ENCODE peak calls at places on chromosome 19, in eight cellular contexts. V is lower leg skin, Q is brain microvascular endothelial cell, N is endodermal cell, D is HFF-Myc, Y is AG04450, B is AG09309, C is PC-3. Z is an unnamed sample.

GRCh38 chr19:14536926-14537692 is 7.7 kb downstream of the TECR start:
- DNase-seq in Y (no peak), D (no peak), B (no peak), Q (peak), N (peak), V (peak), C (peak), Z (no peak)

GRCh38 chr19:45051929-45052579 is 13.2 kb downstream of the CLASRP start:
- DNase-seq in Y (no peak), Q (no peak), B (no peak), D (no peak), N (no peak), V (no peak), C (no peak), Z (no peak)

GRCh38 chr19:771332-771785 is 20.4 kb downstream of the MISP start:
- DNase-seq in Q (peak), N (peak), Y (no peak), C (peak), B (no peak), D (no peak), V (no peak), Z (no peak)

GRCh38 chr19:57803594-57804325 is 11.0 kb downstream of the ZNF552 start:
- DNase-seq in N (peak), V (no peak), C (peak), Q (peak), Y (peak), B (peak), D (peak), Z (peak)

GRCh38 chr19:8340341-8341096 is 2.5 kb downstream of the KANK3 start:
- DNase-seq in V (no peak), B (no peak), N (peak), C (no peak), Q (no peak), Y (no peak), D (no peak), Z (no peak)

GRCh38 chr19:801030-801860 is 4.0 kb downstream of the PTBP1 start:
- DNase-seq in N (peak), B (no peak), C (peak), Q (no peak), V (no peak), Y (no peak), D (peak), Z (peak)

GRCh38 chr19:10981496-10981895 is 20.7 kb downstream of the SMARCA4 start:
- DNase-seq in Q (no peak), C (no peak), V (no peak), Y (peak), D (no peak), N (no peak), B (no peak), Z (no peak)

GRCh38 chr19:441213-441823 is 19.5 kb downstream of the SHC2 start:
- DNase-seq in N (no peak), V (no peak), D (no peak), C (no peak), Y (no peak), Q (no peak), B (no peak), Z (no peak)

GRCh38 chr19:33301011-33301899 is 1.1 kb downstream of the CEBPA start:
- DNase-seq in V (peak), D (no peak), Q (no peak), C (no peak), N (peak), B (no peak), Y (no peak), Z (no peak)

GRCh38 chr19:7326105-7326877 is 22.4 kb upstream of the ARHGEF18 start:
- DNase-seq in Y (no peak), D (no peak), N (peak), V (no peak), Q (peak), B (no peak), C (peak), Z (no peak)

GRCh38 chr19:10260141-10260584 is 8.1 kb downstream of the MRPL4 start:
- DNase-seq in C (peak), Y (no peak), V (no peak), N (no peak), D (no peak), Q (no peak), B (no peak), Z (no peak)

GRCh38 chr19:48466571-48467325 is 2.4 kb upstream of the CYTH2 start:
- DNase-seq in D (no peak), C (peak), B (peak), N (no peak), Y (peak), V (no peak), Q (peak), Z (no peak)

GRCh38 chr19:36577271-36577996 is 4.3 kb upstream of the ZNF529 start:
- DNase-seq in D (no peak), V (no peak), Q (peak), Y (no peak), C (no peak), N (peak), B (no peak), Z (no peak)

GRCh38 chr19:30374791-30375650 is 2.8 kb downstream of the ZNF536 start:
- DNase-seq in B (no peak), Y (no peak), D (no peak), Q (no peak), V (peak), C (no peak), N (peak), Z (no peak)

GRCh38 chr19:49061445-49061844 is 3.2 kb downstream of the NTF4 start:
- DNase-seq in N (no peak), D (no peak), B (no peak), Q (no peak), V (no peak), C (no peak), Y (no peak), Z (no peak)

GRCh38 chr19:11296264-11296663 is 304 bp downstream of the TSPAN16 start:
- DNase-seq in D (no peak), V (no peak), B (no peak), Y (no peak), Q (no peak), C (no peak), N (no peak), Z (no peak)

GRCh38 chr19:4911314-4911713 is 2.0 kb downstream of the UHRF1 start:
- DNase-seq in N (no peak), D (no peak), V (no peak), C (peak), Q (peak), Y (no peak), B (no peak), Z (no peak)

GRCh38 chr19:4916292-4917082 is 7.2 kb downstream of the UHRF1 start:
- DNase-seq in Q (no peak), N (no peak), D (no peak), V (no peak), C (no peak), B (no peak), Y (no peak), Z (no peak)

GRCh38 chr19:4914736-4915501 is 5.6 kb downstream of the UHRF1 start:
- DNase-seq in Y (peak), Q (peak), V (peak), B (peak), D (peak), C (peak), N (no peak), Z (peak)

GRCh38 chr19:4911786-4912672 is 2.7 kb downstream of the UHRF1 start:
- DNase-seq in D (peak), C (peak), B (peak), V (peak), N (peak), Y (peak), Q (peak), Z (peak)

GRCh38 chr19:4913996-4914735 is 4.9 kb downstream of the UHRF1 start:
- DNase-seq in C (peak), Q (no peak), Y (no peak), B (no peak), V (no peak), D (no peak), N (no peak), Z (no peak)
- H3K4me3 ChIP-seq in C (peak), Q (no peak), Y (no peak), B (no peak), V (no peak), D (no peak), N (no peak), Z (no peak)

GRCh38 chr19:22503524-22503923 is 81.4 kb upstream of the ZNF98 start:
- DNase-seq in Q (no peak), C (no peak), Y (no peak), V (no peak), B (no peak), D (no peak), N (no peak), Z (no peak)
- TF ChIP-seq CTCF in Q (no peak), C (no peak), Y (no peak), V (no peak), B (no peak), D (no peak), N (no peak), Z (no peak)

GRCh38 chr19:47241919-47242644 is 11.1 kb upstream of the BBC3 start:
- DNase-seq in B (no peak), V (no peak), Y (no peak), C (no peak), N (no peak), D (no peak), Q (no peak), Z (no peak)

GRCh38 chr19:47243776-47244547 is 12.4 kb upstream of the CCDC9 start:
- DNase-seq in Y (peak), N (peak), Q (peak), V (peak), B (peak), D (peak), C (peak), Z (peak)

GRCh38 chr19:47240996-47241918 is 10.3 kb upstream of the BBC3 start:
- DNase-seq in D (no peak), Y (no peak), V (peak), N (peak), B (no peak), C (peak), Q (peak), Z (no peak)

GRCh38 chr19:47240561-47240960 is 9.6 kb upstream of the BBC3 start:
- DNase-seq in C (no peak), N (peak), V (no peak), B (no peak), Q (no peak), Y (no peak), D (no peak), Z (no peak)

DNA sequence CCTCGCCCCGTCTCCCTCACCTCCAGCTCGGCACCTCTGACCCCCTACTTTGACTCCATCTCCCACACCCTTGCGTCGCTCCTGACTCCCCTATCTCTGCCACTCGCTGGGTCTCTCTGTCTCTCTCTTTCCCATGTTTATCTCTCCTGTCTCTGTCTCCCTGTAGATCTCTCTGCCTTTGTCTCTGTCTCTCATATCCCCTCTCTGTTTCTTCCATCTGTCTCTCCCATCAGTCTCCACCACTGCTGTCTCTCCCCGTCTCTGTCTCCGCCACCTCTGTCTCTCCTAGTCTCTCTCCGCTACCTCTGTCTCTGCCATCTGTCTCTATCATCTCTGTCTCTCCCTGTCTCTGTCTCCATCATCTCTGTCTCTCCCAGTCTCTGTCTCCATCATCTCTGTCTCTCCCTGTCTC is 12.4 kb upstream of the BBC3 start:
- DNase-seq in Q (no peak), N (no peak), Y (no peak), B (no peak), D (no peak), V (no peak), C (no peak), Z (no peak)
- H3K4me3 ChIP-seq in Q (peak), N (peak), Y (peak), B (peak), D (peak), V (no peak), C (peak), Z (peak)

DNA sequence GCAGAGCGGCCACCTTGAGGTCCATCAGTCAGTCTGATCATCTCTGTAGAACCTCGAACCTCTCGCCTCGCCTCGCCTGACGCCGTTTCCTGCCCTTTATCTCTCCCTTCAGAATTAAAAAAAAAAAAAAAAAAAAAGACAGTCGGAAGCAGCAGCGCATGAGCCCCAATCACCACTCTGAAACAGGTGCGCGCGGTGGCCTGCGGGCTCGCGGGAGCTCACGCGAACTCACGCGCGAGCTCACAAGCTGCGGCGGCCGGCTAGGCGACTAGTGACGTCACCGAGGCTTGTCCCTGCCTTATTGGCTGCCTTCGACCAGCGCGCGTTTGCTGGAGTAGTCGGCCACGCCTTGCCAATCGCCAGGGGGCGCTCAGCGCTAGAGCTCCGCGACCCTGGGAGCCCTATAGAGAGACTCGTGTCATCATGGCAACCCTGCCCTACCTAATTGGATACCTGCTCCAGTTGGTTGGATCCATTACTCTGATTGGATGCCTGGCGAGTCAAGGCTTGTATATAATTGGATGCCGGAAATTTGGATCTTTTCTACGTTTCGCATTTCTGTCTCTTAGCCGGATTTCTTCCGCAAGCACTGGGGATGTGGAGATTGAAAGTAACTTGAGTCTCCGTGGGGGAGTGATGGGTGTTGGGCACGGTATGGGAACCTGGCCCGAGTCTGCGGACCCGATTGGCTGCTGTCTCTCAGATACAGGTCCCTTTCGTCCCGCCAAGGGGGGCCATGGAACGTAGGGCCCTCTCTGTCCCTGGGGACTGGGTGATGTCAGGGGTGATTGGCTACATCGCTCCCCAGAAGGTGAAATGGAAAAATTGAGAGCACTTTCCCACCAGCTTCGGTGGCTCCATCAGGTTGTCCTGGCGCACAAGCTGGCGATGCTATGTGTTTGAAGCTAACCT is 31.6 kb downstream of the SYT3 start:
- DNase-seq in V (peak), Y (peak), N (peak), C (peak), Q (peak), D (peak), B (no peak), Z (peak)
- TF ChIP-seq CTCF in V (no peak), Y (peak), N (peak), C (peak), Q (peak), D (peak), B (peak), Z (peak)

GRCh38 chr19:20558571-20558970 is 7.0 kb downstream of the ZNF737 start:
- DNase-seq in B (no peak), Q (no peak), V (no peak), D (no peak), N (no peak), Y (no peak), C (no peak), Z (no peak)
- H3K4me3 ChIP-seq in B (no peak), Q (no peak), V (no peak), D (no peak), N (peak), Y (no peak), C (no peak), Z (no peak)

GRCh38 chr19:43652546-43652874 is 12.9 kb upstream of the CADM4 start:
- DNase-seq in B (no peak), V (no peak), Q (no peak), D (no peak), N (no peak), C (no peak), Y (no peak), Z (no peak)
- TF ChIP-seq CTCF in B (no peak), V (no peak), Q (no peak), D (no peak), N (no peak), C (no peak), Y (no peak), Z (no peak)

DNA sequence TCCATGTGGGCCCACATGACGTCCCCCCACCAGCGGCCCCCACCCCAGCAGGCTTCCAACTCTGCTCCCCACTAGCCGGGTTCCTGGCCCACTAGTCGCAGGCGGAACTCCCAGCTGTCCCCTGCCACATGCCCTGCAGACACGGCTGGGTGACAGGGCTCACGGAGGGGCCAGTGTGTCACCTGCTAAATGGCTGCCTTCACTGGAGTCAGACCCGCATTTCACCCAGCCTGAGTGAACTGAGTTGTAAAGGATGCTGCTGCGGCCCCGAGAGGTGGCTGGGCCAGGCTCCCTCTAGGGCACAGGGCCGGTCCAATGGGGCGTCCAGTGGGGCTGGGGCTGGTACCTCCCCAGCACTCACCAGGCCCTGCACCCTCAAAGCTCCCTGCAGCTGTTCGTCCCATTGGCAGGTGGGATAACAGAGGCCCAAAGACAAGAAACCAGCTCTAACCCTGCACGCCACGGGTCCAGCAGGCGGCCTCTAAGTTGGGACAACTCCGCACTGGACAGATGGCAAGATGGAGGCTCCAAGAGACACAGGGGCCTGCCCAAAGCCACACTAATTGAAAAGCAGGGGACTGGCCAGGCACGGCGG is 3.2 kb downstream of the LMNB2 start:
- DNase-seq in V (no peak), Q (no peak), B (no peak), N (peak), Y (no peak), D (no peak), C (no peak), Z (no peak)
- H3K4me3 ChIP-seq in V (no peak), Q (no peak), B (no peak), N (no peak), Y (no peak), D (no peak), C (no peak), Z (no peak)

GRCh38 chr19:42919757-42920079 is 2.0 kb upstream of the PSG6 start:
- DNase-seq in V (no peak), Q (no peak), Y (no peak), B (no peak), C (no peak), D (no peak), N (no peak), Z (no peak)
- TF ChIP-seq CTCF in V (no peak), Q (no peak), Y (no peak), B (no peak), C (no peak), D (no peak), N (no peak), Z (no peak)

DNA sequence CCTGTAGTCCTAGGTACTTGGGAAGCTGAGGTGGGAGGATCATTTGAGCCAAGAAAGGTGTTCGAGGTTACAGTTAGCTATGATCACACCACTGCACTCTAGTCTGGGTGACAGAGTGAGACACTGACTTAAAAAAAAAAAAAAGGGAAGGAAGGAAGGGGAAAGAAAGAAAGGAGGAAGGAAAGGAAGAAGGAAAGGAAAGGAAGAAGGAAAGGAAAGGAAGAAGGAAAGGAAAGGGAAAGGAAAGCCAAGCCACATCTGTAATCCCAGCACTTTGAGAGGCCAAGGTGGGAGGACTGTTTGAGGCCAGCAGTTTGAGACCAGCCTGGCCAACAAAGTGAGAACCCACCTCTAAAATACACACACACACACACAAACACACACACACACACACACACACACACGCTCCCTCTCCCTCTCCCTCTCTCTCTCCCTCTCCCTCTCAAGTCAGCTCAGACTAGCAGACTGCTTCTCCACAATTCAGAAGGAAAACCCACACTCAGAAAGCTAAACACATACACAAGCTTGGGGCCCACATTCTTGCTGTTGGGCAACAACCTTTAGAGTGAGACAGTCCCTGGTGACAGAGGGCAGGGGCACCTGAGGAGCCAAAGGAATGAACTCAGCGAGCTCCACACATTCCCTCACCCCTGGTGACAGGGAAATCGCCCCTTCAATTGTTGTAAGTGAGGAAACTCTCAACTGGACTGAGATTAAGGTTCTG is 2.7 kb downstream of the ZNF709 start:
- DNase-seq in C (no peak), V (no peak), B (no peak), Y (no peak), D (no peak), Q (no peak), N (no peak), Z (no peak)
- H3K4me3 ChIP-seq in C (no peak), V (no peak), B (no peak), Y (no peak), D (no peak), Q (no peak), N (no peak), Z (no peak)

Z was measured in retinal pigment epithelial cell.